ENCODE peak calls at places on chromosome 16, in five cellular contexts. G, R, T, I and Q are unnamed samples.

GRCh38 chr16:23424292-23424958 is 28.6 kb downstream of the COG7 start:
- DNase-seq in R (no peak), I (peak; percentile 23), G (no peak), T (no peak), Q (peak; percentile 64)

GRCh38 chr16:82439678-82440293 is 187.0 kb upstream of the CDH13 start:
- DNase-seq in R (no peak), I (no peak), T (peak; percentile 14), G (no peak), Q (no peak)

GRCh38 chr16:2213817-2214720 is 571 bp downstream of the PGP start:
- DNase-seq in G (no peak), I (no peak), T (no peak), R (peak; percentile 54), Q (no peak)

GRCh38 chr16:35497399-35497798 is 2038.0 kb downstream of the TP53TG3F start:
- DNase-seq in T (no peak), G (no peak), I (no peak), R (no peak), Q (no peak)

GRCh38 chr16:88769617-88770458 is 15.2 kb downstream of the PIEZO1 start:
- DNase-seq in R (no peak), T (no peak), G (no peak), I (no peak), Q (peak; percentile 82)

GRCh38 chr16:28984619-28985135 is at the start of gene LAT:
- DNase-seq in G (no peak), T (no peak), R (no peak), I (no peak), Q (no peak)

GRCh38 chr16:55294947-55295346 is 29.1 kb upstream of the IRX6 start:
- DNase-seq in G (peak; percentile 3), R (no peak), T (no peak), I (no peak), Q (no peak)

GRCh38 chr16:18975109-18975508 is 8.6 kb upstream of the TMC7 start:
- DNase-seq in G (no peak), R (no peak), I (no peak), T (no peak), Q (no peak)

GRCh38 chr16:87587636-87588035 is 14.7 kb upstream of the JPH3 start:
- DNase-seq in T (no peak), G (no peak), I (no peak), R (peak; percentile 17), Q (no peak)

GRCh38 chr16:89402962-89403361 is 87.4 kb downstream of the ANKRD11 start:
- DNase-seq in T (no peak), R (no peak), G (no peak), I (no peak), Q (no peak)

GRCh38 chr16:9597967-9598730 is 506.7 kb downstream of the HAPSTR1 start:
- DNase-seq in I (no peak), G (no peak), R (no peak), T (no peak), Q (no peak)

GRCh38 chr16:86073763-86074493 is 175.0 kb downstream of the IRF8 start:
- DNase-seq in I (no peak), R (no peak), T (no peak), G (no peak), Q (no peak)

GRCh38 chr16:11080999-11081630 is 136.8 kb downstream of the CLEC16A start:
- DNase-seq in G (no peak), I (no peak), T (no peak), R (no peak), Q (no peak)

GRCh38 chr16:25676820-25677219 is 14.9 kb upstream of the HS3ST4 start:
- DNase-seq in I (no peak), R (no peak), G (no peak), T (no peak), Q (no peak)

GRCh38 chr16:14501331-14502255 is 128.5 kb downstream of the PARN start:
- DNase-seq in T (peak; percentile 97), I (peak; percentile 95), G (peak; percentile 83), R (peak; percentile 92), Q (peak; percentile 83)

GRCh38 chr16:8727084-8727590 is 52.7 kb downstream of the ABAT start:
- DNase-seq in G (no peak), R (no peak), T (no peak), I (no peak), Q (no peak)

GRCh38 chr16:59605706-59606105 is 871.6 kb upstream of the GOT2 start:
- DNase-seq in T (peak; percentile 1), G (no peak), R (no peak), I (no peak), Q (no peak)

GRCh38 chr16:78762222-78762621 is 662.8 kb downstream of the WWOX start:
- DNase-seq in I (no peak), G (no peak), T (no peak), R (no peak), Q (no peak)

GRCh38 chr16:964696-965395 is 5.9 kb downstream of the LMF1 start:
- DNase-seq in T (no peak), R (no peak), G (no peak), I (no peak), Q (peak; percentile 75)

GRCh38 chr16:23082161-23082788 is 67.0 kb downstream of the USP31 start:
- DNase-seq in G (no peak), T (peak; percentile 16), R (no peak), I (no peak), Q (no peak)